ENCODE peak calls at places on chromosomes 4 and X, in nine cellular contexts. G is pancreas, K is heart left ventricle, M is fibroblast of lung, P is A549, I is AG04450, J is BE2C, A is endothelial cell of umbilical vein, Q is keratinocyte. W is an unnamed sample.
A peak's percentile ranks its signal among the peaks of the same experiment; 100 is the strongest.

GRCh38 chr4:90445380-90445779 is 318.2 kb downstream of the CCSER1 start:
- DNase-seq in G (no peak), K (no peak), M (no peak), P (no peak), I (no peak), J (no peak), A (peak; percentile 30), Q (no peak), W (no peak)

GRCh38 chr4:10457255-10457801 is at the start of gene ZNF518B:
- DNase-seq in G (peak; percentile 51), K (peak; percentile 72), M (peak; percentile 62), P (peak; percentile 52), I (no peak), J (peak; percentile 65), A (peak; percentile 66), Q (peak; percentile 4), W (peak; percentile 86)

GRCh38 chrX:3815896-3816664 is 102.6 kb upstream of the PRKX start:
- DNase-seq in G (peak; percentile 66), K (peak; percentile 67), M (peak; percentile 23), P (peak; percentile 8), I (no peak), J (peak; percentile 55), A (peak; percentile 28), Q (no peak), W (peak; percentile 62)

GRCh38 chr4:102299708-102300107 is 45.6 kb downstream of the SLC39A8 start:
- DNase-seq in G (no peak), K (no peak), M (peak; percentile 20), P (peak; percentile 8), I (no peak), J (peak; percentile 38), A (peak; percentile 37), Q (peak; percentile 4), W (peak; percentile 63)

GRCh38 chrX:155235891-155236290 is 19.6 kb downstream of the VBP1 start:
- DNase-seq in G (no peak), K (no peak), M (no peak), P (no peak), I (no peak), J (no peak), A (no peak), Q (no peak), W (no peak)

GRCh38 chr4:52926575-52926974 is 64.5 kb downstream of the RASL11B start:
- DNase-seq in G (no peak), K (no peak), M (no peak), P (no peak), I (no peak), J (no peak), A (no peak), Q (no peak), W (no peak)

GRCh38 chr4:149264093-149264733 is 551.4 kb downstream of the IQCM start:
- DNase-seq in G (peak; percentile 20), K (peak; percentile 18), M (peak; percentile 74), P (no peak), I (peak; percentile 45), J (peak; percentile 34), A (peak; percentile 55), Q (peak; percentile 9), W (peak; percentile 54)

GRCh38 chr4:119861731-119862130 is 204.9 kb downstream of the MAD2L1 start:
- DNase-seq in G (no peak), K (no peak), M (no peak), P (no peak), I (no peak), J (no peak), A (no peak), Q (no peak), W (no peak)

GRCh38 chrX:38754102-38754790 is 47.0 kb upstream of the MID1IP1 start:
- DNase-seq in G (peak; percentile 41), K (no peak), M (peak; percentile 74), P (no peak), I (peak; percentile 11), J (peak; percentile 31), A (peak; percentile 62), Q (peak; percentile 13), W (peak; percentile 37)

GRCh38 chr4:182369211-182369610 is 126.0 kb downstream of the TENM3 start:
- DNase-seq in G (no peak), K (no peak), M (peak; percentile 35), P (no peak), I (no peak), J (no peak), A (no peak), Q (no peak), W (no peak)

GRCh38 chrX:110403436-110403835 is 44.8 kb downstream of the RTL9 start:
- DNase-seq in G (no peak), K (no peak), M (no peak), P (no peak), I (no peak), J (no peak), A (no peak), Q (no peak), W (peak; percentile 14)

GRCh38 chrX:11648705-11649519 is 16.8 kb downstream of the ARHGAP6 start:
- DNase-seq in G (no peak), K (no peak), M (no peak), P (no peak), I (no peak), J (no peak), A (no peak), Q (no peak), W (no peak)

GRCh38 chrX:134460861-134461218 is 875 bp downstream of the HPRT1 start:
- DNase-seq in G (no peak), K (no peak), M (peak; percentile 14), P (no peak), I (no peak), J (peak; percentile 5), A (peak; percentile 34), Q (no peak), W (peak; percentile 25)

GRCh38 chr4:23039813-23040212 is 347.1 kb downstream of the GBA3 start:
- DNase-seq in G (no peak), K (no peak), M (no peak), P (no peak), I (no peak), J (no peak), A (no peak), Q (no peak), W (no peak)

GRCh38 chr4:112510468-112511293 is 5.3 kb downstream of the NEUROG2 start:
- DNase-seq in G (no peak), K (no peak), M (no peak), P (no peak), I (no peak), J (no peak), A (no peak), Q (no peak), W (peak; percentile 44)

GRCh38 chr4:112514079-112514448 is 1.9 kb downstream of the NEUROG2 start:
- DNase-seq in G (no peak), K (no peak), M (no peak), P (no peak), I (no peak), J (no peak), A (no peak), Q (no peak), W (no peak)

GRCh38 chr4:112511294-112512118 is 4.5 kb downstream of the NEUROG2 start:
- DNase-seq in G (no peak), K (no peak), M (no peak), P (no peak), I (no peak), J (no peak), A (no peak), Q (no peak), W (no peak)

GRCh38 chr4:112510191-112510467 is 5.9 kb downstream of the NEUROG2 start:
- DNase-seq in G (no peak), K (no peak), M (no peak), P (no peak), I (no peak), J (no peak), A (no peak), Q (no peak), W (no peak)

GRCh38 chr4:112509243-112510190 is 6.5 kb downstream of the NEUROG2 start:
- DNase-seq in G (no peak), K (no peak), M (no peak), P (no peak), I (no peak), J (no peak), A (no peak), Q (no peak), W (peak; percentile 53)
- H3K4me3 ChIP-seq in G (no peak overlapping the region), K (no peak overlapping the region), M (peak overlapping the region; percentile 27), P (peak overlapping the region; percentile 30), I (peak overlapping the region; percentile 13), J (no peak overlapping the region), A (no peak overlapping the region), Q (peak overlapping the region; percentile 43), W (peak overlapping the region; percentile 30)

GRCh38 chr4:155208258-155209054 is at the start of gene NPY2R:
- DNase-seq in G (peak; percentile 8), K (peak; percentile 26), M (no peak), P (peak; percentile 1), I (no peak), J (peak; percentile 90), A (peak; percentile 4), Q (no peak), W (no peak)

DNA sequence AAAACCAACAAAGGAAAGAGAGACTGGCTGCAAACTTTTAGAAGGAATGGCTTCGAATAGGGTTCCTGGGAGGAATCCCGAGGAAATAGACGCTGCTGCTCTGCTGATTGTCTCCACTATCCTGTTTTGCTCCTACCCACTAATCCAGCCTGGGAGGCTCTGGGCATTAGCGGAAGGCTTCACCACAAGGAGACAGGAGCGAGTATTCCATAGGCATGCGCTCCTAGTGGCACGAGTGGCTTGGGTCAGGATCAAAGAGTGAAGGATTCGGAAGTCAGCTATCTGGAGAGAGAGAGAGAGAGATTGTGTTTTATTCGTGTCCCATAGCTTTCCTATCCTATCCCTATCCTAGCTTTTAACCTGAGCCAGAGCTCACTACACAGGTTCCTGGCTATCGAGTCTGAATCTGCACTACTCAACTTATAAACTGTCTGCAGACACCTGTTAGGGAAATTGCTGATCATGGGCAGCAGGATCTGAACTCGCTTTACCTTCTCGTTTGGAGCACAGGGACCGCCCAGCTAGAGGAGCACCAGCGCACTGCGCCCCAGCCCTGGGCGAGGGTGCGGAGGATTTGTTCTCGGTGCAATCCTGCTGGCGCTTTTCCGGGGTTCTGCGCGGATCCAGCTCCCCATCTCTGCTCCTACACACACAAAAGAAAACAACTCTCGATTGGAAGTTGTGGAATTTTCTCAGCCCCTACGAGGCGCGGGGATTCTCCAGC is 740 bp upstream of the NPY2R start:
- DNase-seq in G (no peak), K (no peak), M (no peak), P (peak; percentile 15), I (no peak), J (peak; percentile 77), A (peak; percentile 26), Q (no peak), W (peak; percentile 3)
- TF ChIP-seq CTCF in G (no peak), K (no peak), M (no peak), P (peak; percentile 24), I (no peak), J (peak; percentile 92), A (peak; percentile 15), Q (no peak), W (no peak)

DNA sequence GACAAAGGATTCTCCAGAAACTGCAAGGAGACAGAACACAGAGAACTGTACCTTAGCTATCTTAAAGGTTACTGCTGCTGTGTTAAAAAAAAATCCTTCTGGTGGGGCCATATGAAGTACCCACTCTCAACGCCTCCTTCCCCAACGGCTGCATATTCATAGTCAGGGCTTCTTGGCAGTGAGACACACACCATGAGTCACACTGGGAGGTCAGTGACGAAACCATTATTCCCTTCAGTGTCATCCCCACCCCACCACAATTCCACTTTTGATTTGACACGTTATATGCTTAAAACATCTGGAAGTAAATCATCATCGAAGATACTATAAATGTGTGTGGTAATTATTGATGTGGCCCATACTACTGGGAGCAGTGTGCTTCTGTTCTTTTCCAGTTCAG is 271.5 kb downstream of the LDB2 start:
- DNase-seq in G (no peak), K (peak; percentile 38), M (peak; percentile 96), P (no peak), I (peak; percentile 86), J (no peak), A (peak; percentile 59), Q (no peak), W (peak; percentile 93)
- H3K4me3 ChIP-seq in G (no peak overlapping the region), K (no peak overlapping the region), M (no peak overlapping the region), P (no peak overlapping the region), I (no peak overlapping the region), J (no peak overlapping the region), A (no peak overlapping the region), Q (no peak overlapping the region), W (no peak overlapping the region)

GRCh38 chrX:150766351-150767044 is 73.3 kb downstream of the MTMR1 start:
- DNase-seq in G (peak; percentile 8), K (no peak), M (no peak), P (no peak), I (no peak), J (no peak), A (no peak), Q (no peak), W (no peak)
- TF ChIP-seq CTCF in G (no peak), K (no peak), M (no peak), P (no peak), I (no peak), J (peak; percentile 23), A (no peak), Q (no peak), W (no peak)